ENCODE peak calls at places on chromosomes 16 and 17, in nine cellular contexts. K, A, E, X, S, G, F, H and V are unnamed samples.

GRCh38 chr17:64327201-64327930 is 63.3 kb downstream of the PECAM1 start:
- DNase-seq in K (no peak), X (no peak), A (peak), E (no peak), G (no peak), F (no peak), H (no peak), S (no peak), V (no peak)

GRCh38 chr17:66904760-66905637 is 59.5 kb upstream of the CACNG4 start:
- DNase-seq in K (peak), A (peak), E (no peak), G (no peak), F (peak), H (peak), S (no peak), X (peak), V (peak)

GRCh38 chr16:87350681-87351319 is 32.8 kb downstream of the FBXO31 start:
- DNase-seq in S (no peak), K (no peak), E (no peak), A (no peak), H (no peak), G (no peak), F (no peak), X (peak), V (no peak)

GRCh38 chr16:68948230-68948910 is 105.0 kb downstream of the TANGO6 start:
- DNase-seq in A (peak), X (peak), K (no peak), G (no peak), E (no peak), S (no peak), H (no peak), F (no peak), V (no peak)

GRCh38 chr16:65119905-65120341 is 1.9 kb downstream of the CDH11 start:
- DNase-seq in K (no peak), X (no peak), E (no peak), A (peak), H (no peak), G (no peak), S (no peak), F (peak), V (no peak)

GRCh38 chr16:21565816-21566669 is 33.3 kb upstream of the METTL9 start:
- DNase-seq in F (no peak), E (no peak), G (no peak), K (no peak), X (peak), A (no peak), S (no peak), H (no peak), V (no peak)

GRCh38 chr16:84618428-84619102 is 687 bp upstream of the COTL1 start:
- DNase-seq in S (no peak), G (peak), A (peak), K (peak), H (peak), X (no peak), E (peak), F (peak), V (peak)

GRCh38 chr17:31919802-31920525 is 16.8 kb upstream of the SUZ12 start:
- DNase-seq in X (no peak), G (no peak), H (no peak), S (no peak), K (no peak), A (no peak), F (peak), E (peak), V (no peak)

GRCh38 chr17:19768046-19768782 is 20.1 kb upstream of the ALDH3A1 start:
- DNase-seq in S (no peak), G (no peak), E (no peak), F (no peak), K (no peak), A (no peak), H (no peak), X (no peak), V (no peak)

GRCh38 chr17:42623732-42624596 is 14.5 kb downstream of the TUBG1 start:
- DNase-seq in F (peak), H (peak), G (no peak), A (peak), E (no peak), X (peak), K (peak), S (no peak), V (no peak)

GRCh38 chr17:79670537-79671386 is 59.9 kb upstream of the RBFOX3 start:
- DNase-seq in S (no peak), G (no peak), E (no peak), X (no peak), K (no peak), H (no peak), F (no peak), A (no peak), V (no peak)

GRCh38 chr16:19106625-19107020 is 7.1 kb upstream of the ITPRIPL2 start:
- DNase-seq in H (no peak), E (no peak), G (no peak), K (no peak), X (no peak), S (no peak), A (no peak), F (no peak), V (no peak)

GRCh38 chr17:42009170-42009569 is 8.1 kb downstream of the DNAJC7 start:
- DNase-seq in E (no peak), F (no peak), S (no peak), G (no peak), X (peak), K (no peak), H (no peak), A (no peak), V (no peak)

GRCh38 chr17:50317121-50317520 is 28.8 kb upstream of the XYLT2 start:
- DNase-seq in X (no peak), F (no peak), S (no peak), A (no peak), E (no peak), H (no peak), K (no peak), G (no peak), V (no peak)

GRCh38 chr17:69434164-69434579 is 19.7 kb downstream of the MAP2K6 start:
- DNase-seq in F (peak), S (no peak), A (peak), H (no peak), K (no peak), E (no peak), X (no peak), G (no peak), V (peak)

GRCh38 chr16:30720694-30721093 is 21.7 kb downstream of the SRCAP start:
- DNase-seq in F (no peak), G (no peak), E (no peak), S (no peak), K (no peak), A (no peak), X (no peak), H (no peak), V (no peak)

DNA sequence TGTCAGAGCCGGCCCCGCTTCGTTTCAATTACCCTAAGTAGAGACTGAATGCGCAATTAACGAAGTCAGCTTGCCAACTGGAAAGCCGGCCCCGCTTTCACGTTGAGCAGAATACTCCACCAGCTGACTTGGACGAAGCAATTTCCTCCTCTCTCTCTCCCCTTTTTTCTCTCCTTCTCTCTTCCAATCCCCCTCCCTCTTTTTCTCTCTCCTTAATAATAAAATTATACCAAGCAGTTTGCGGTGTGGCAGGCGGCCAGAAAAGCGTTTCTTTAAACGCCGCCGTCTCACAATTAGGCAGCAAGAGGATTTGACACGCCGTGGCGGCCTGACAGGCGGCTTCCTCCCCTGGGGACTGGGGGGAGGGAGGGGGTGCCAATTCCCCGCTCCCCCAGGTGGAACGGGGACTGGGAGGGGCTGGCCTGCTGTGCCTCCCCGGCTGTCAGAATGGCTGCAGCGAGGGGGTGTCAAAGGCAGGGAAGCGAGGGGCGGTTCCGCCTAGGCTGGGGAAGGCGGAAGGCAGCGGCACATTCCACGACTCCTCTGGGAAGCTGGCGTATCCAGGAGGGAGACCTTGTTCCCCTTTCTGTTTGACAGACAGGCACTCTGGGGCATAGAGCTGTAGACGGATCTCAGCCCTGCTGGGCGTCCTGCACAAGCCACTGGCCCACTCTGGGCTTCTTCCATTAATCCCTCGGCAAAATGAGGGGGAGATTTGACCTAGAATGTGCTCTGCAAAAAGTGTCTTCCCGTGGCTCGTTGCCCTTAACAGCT is 52.8 kb downstream of the SREBF1 start:
- DNase-seq in K (peak), G (no peak), H (no peak), X (peak), A (no peak), F (peak), S (no peak), E (no peak), V (peak)
- H3K4me3 ChIP-seq in K (no peak), G (peak), H (no peak), X (peak), A (peak), F (peak), S (peak), E (no peak), V (peak)

DNA sequence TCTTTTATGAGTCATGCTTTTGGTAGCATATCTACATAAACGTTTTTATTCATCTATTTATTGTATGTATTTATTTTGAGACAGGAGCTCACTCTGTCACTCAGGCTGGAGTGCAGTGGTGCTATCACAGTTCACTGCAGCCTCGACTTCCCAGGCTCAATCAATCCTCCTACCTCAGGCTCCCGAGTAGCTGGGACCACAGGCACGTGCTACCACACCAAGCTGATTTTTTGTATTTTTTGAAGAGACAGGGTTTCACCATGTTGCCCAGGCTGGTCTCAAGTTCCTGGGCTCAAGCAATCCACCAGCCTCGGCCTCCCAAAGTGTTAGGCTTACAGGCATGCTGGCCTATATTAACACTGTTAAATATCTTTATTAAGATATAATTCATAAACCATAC is 20.4 kb upstream of the IL4R start:
- DNase-seq in X (no peak), G (no peak), K (no peak), H (no peak), S (no peak), A (no peak), F (no peak), E (no peak), V (no peak)
- TF ChIP-seq CTCF in X (no peak), G (no peak), K (no peak), H (no peak), S (no peak), A (no peak), F (no peak), E (no peak), V (no peak)

GRCh38 chr16:9680968-9681367 is 501.3 kb downstream of the GRIN2A start:
- DNase-seq in K (no peak), E (no peak), X (no peak), S (no peak), F (no peak), A (no peak), H (no peak), G (no peak), V (no peak)
- H3K4me3 ChIP-seq in K (no peak), E (no peak), X (no peak), S (no peak), F (no peak), A (no peak), H (no peak), G (no peak), V (no peak)

GRCh38 chr17:58525239-58525638 is 10.8 kb upstream of the MTMR4 start:
- DNase-seq in H (no peak), X (peak), A (no peak), E (peak), G (peak), K (no peak), S (no peak), F (peak), V (peak)

GRCh38 chr17:58528443-58528842 is 14.0 kb upstream of the MTMR4 start:
- DNase-seq in G (no peak), E (no peak), A (no peak), X (no peak), F (no peak), S (no peak), K (no peak), H (no peak), V (peak)

GRCh38 chr17:58529275-58529674 is 14.8 kb upstream of the MTMR4 start:
- DNase-seq in K (no peak), E (no peak), H (no peak), S (no peak), F (no peak), X (peak), G (no peak), A (no peak), V (no peak)

GRCh38 chr17:58527949-58528348 is 13.5 kb upstream of the MTMR4 start:
- DNase-seq in E (no peak), S (no peak), G (no peak), A (no peak), X (peak), F (peak), H (no peak), K (no peak), V (peak)

DNA sequence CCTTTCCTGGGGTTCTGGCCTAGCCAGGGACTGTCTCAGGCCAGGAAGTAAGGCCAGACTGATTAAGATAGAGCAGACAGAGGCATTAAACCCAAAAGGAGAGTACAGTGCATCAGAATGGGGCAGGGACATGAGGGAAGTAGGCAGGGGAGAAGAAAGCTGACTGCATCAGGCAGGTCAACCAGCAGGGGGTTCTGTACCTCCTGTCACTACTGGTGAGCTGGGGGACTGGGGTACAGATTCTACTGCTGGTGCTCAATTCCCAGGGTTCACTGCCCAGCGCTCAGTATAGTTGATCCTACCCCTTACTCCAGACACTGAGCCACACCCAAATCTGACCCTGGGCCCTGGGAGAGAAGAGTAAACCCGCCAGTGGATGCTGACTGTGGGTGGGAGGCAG is 12.9 kb upstream of the MTMR4 start:
- DNase-seq in F (no peak), A (no peak), K (no peak), S (no peak), H (no peak), X (no peak), G (no peak), E (no peak), V (no peak)
- TF ChIP-seq CTCF in F (peak), A (no peak), K (no peak), S (no peak), H (no peak), X (no peak), G (no peak), E (peak), V (peak)

GRCh38 chr17:28228109-28228840 is 90.7 kb upstream of the TMEM97 start:
- DNase-seq in A (no peak), E (no peak), X (no peak), G (no peak), H (peak), F (no peak), K (no peak), S (no peak), V (no peak)
- H3K4me3 ChIP-seq in A (peak), E (peak), X (peak), G (peak), H (peak), F (peak), K (peak), S (peak), V (peak)

DNA sequence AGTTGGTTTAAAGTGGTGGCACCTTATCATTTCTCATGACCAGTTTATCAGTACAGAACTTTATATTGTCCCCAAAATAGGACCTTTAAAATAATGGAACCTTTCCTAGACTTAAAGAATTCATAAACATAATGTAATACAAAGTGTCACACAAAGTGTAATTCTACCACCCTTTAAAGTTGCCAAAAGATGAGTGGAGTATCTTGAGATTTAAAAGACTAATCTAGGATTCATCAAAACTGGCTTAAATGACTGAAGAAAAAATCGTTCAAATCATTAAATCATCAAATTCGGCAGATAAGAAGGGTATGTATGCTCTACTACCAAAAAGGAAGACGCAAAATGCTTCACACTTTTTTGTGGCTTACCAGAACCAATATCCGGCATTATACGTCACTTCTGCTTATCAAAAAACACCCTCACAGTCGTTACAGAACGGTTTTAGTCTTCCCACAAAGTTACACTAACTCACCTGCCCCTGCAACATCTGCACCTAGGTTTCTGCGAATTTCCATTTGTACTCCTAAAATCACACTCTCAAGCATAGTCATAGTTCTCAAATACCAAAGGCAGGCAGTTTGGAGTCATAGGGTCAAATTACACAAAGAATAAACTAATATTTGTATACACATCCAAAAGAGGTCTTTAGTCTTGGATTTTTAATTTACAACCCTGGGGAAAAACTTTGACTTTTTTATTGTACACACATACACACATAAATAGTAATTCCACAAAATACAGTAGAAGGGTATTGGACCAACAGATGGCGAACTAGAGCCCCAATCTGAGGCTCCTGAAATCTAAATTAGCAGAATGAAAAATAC is 1.4 kb upstream of the KANSL1 start:
- DNase-seq in H (peak), X (peak), F (peak), E (no peak), A (peak), S (no peak), K (no peak), G (no peak), V (no peak)
- TF ChIP-seq CTCF in H (peak), X (peak), F (peak), E (peak), A (peak), S (no peak), K (peak), G (no peak), V (peak)

GRCh38 chr16:53080345-53081031 is 25.7 kb downstream of the CHD9 start:
- DNase-seq in F (peak), S (peak), H (peak), X (peak), E (peak), K (no peak), G (peak), A (peak), V (no peak)
- H3K4me3 ChIP-seq in F (no peak), S (no peak), H (peak), X (no peak), E (peak), K (no peak), G (peak), A (peak), V (no peak)